ENCODE peak calls at places on chromosomes 1 and 21, in seven cellular contexts. H is H1, B is HCT116, Q is K562, X is HepG2, M is GM12878, J is SK-N-SH. K is an unnamed sample.

GRCh38 chr1:42953182-42954180 is 5.2 kb downstream of the SLC2A1 start:
- DNase-seq in M (no peak), J (peak; percentile 40), H (no peak), Q (no peak), X (no peak), B (no peak), K (no peak)

GRCh38 chr1:244436336-244437102 is 15.2 kb downstream of the ADSS2 start:
- DNase-seq in J (no peak), M (no peak), H (no peak), X (no peak), Q (no peak), B (no peak), K (no peak)

GRCh38 chr1:32321712-32322291 is 14.2 kb downstream of the MARCKSL1 start:
- DNase-seq in H (no peak), B (no peak), X (peak; percentile 86), Q (no peak), M (no peak), J (no peak), K (peak; percentile 25)

GRCh38 chr21:20998886-20999285 is 677 bp downstream of the NCAM2 start:
- DNase-seq in H (no peak), Q (no peak), B (no peak), M (no peak), J (no peak), X (no peak), K (no peak)

GRCh38 chr1:41285818-41286217 is 43.7 kb upstream of the SCMH1 start:
- DNase-seq in B (no peak), Q (no peak), M (no peak), H (no peak), J (no peak), X (no peak), K (no peak)

GRCh38 chr1:207516729-207517128 is 20.8 kb downstream of the CR1 start:
- DNase-seq in Q (no peak), H (no peak), B (no peak), X (no peak), J (no peak), M (no peak), K (no peak)

GRCh38 chr1:42334240-42335049 is 590 bp downstream of the FOXJ3 start:
- DNase-seq in M (no peak), Q (peak; percentile 77), B (peak; percentile 31), H (no peak), X (peak; percentile 65), J (peak; percentile 90), K (no peak)

GRCh38 chr1:24870551-24871195 is 59.4 kb downstream of the RUNX3 start:
- DNase-seq in M (no peak), X (no peak), B (no peak), Q (no peak), H (no peak), J (peak; percentile 59), K (no peak)

GRCh38 chr1:14476170-14476955 is 122.1 kb upstream of the KAZN start:
- DNase-seq in Q (no peak), H (no peak), B (no peak), M (no peak), X (no peak), J (no peak), K (no peak)

GRCh38 chr1:244751271-244751895 is 84.1 kb upstream of the COX20 start:
- DNase-seq in H (no peak), M (no peak), Q (no peak), J (no peak), X (no peak), B (no peak), K (no peak)

GRCh38 chr1:216457356-216457755 is 34.1 kb upstream of the USH2A start:
- DNase-seq in M (no peak), J (no peak), B (no peak), H (no peak), X (no peak), Q (no peak), K (no peak)

GRCh38 chr1:30034627-30035521 is 688.5 kb downstream of the MATN1 start:
- DNase-seq in J (peak; percentile 75), B (no peak), Q (no peak), H (no peak), M (no peak), X (no peak), K (no peak)

GRCh38 chr1:68495968-68496679 is 758 bp downstream of the DEPDC1 start:
- DNase-seq in X (peak; percentile 10), J (peak; percentile 23), B (peak; percentile 22), Q (peak; percentile 8), H (no peak), M (no peak), K (peak; percentile 10)

GRCh38 chr1:64539808-64540207 is 69.9 kb downstream of the CACHD1 start:
- DNase-seq in X (no peak), J (no peak), M (no peak), H (no peak), Q (no peak), B (no peak), K (no peak)

GRCh38 chr1:9302745-9303524 is 10.2 kb downstream of the SPSB1 start:
- DNase-seq in J (no peak), H (no peak), B (peak; percentile 75), M (no peak), X (no peak), Q (no peak), K (no peak)

GRCh38 chr1:32681501-32681900 is 21.1 kb downstream of the SYNC start:
- DNase-seq in Q (no peak), J (no peak), X (no peak), M (no peak), H (no peak), B (no peak), K (no peak)

GRCh38 chr1:242447682-242448081 is 76.8 kb downstream of the PLD5 start:
- DNase-seq in M (no peak), J (no peak), B (no peak), Q (no peak), X (no peak), H (peak; percentile 34), K (no peak)

GRCh38 chr1:115166531-115167091 is 77.3 kb upstream of the TSPAN2 start:
- DNase-seq in X (no peak), B (no peak), M (no peak), H (no peak), Q (no peak), J (no peak), K (no peak)

GRCh38 chr1:40627987-40628902 is 37.2 kb downstream of the RIMS3 start:
- DNase-seq in Q (no peak), M (peak; percentile 88), J (no peak), H (no peak), B (no peak), X (no peak), K (no peak)

GRCh38 chr1:47871799-47872353 is 125.3 kb downstream of the TRABD2B start:
- DNase-seq in Q (no peak), B (peak; percentile 23), H (no peak), X (peak; percentile 63), M (no peak), J (no peak), K (no peak)

GRCh38 chr1:47918257-47918867 is 78.8 kb downstream of the TRABD2B start:
- DNase-seq in X (peak; percentile 91), H (no peak), M (no peak), B (no peak), J (peak; percentile 59), Q (no peak), K (no peak)

GRCh38 chr1:175968486-175969182 is 225.2 kb upstream of the TNR start:
- DNase-seq in H (no peak), X (no peak), J (no peak), Q (no peak), B (no peak), M (no peak), K (no peak)
- TF ChIP-seq SIN3A in H (no peak), X (no peak), J (no peak), Q (no peak), B (no peak), M (no peak), K (no peak)

GRCh38 chr1:203915811-203916210 is 54.4 kb downstream of the SNRPE start:
- DNase-seq in H (no peak), B (no peak), J (no peak), Q (no peak), X (no peak), M (no peak), K (peak; percentile 77)
- H3K27me3 ChIP-seq in H (no peaks in the 10 kb centered on the region), B (no peaks in the 10 kb centered on the region), J (no peaks in the 10 kb centered on the region), Q (peaks cover 3% of the 10 kb centered on the region), X (no peaks in the 10 kb centered on the region), M (no peaks in the 10 kb centered on the region), K (no peaks in the 10 kb centered on the region)

DNA sequence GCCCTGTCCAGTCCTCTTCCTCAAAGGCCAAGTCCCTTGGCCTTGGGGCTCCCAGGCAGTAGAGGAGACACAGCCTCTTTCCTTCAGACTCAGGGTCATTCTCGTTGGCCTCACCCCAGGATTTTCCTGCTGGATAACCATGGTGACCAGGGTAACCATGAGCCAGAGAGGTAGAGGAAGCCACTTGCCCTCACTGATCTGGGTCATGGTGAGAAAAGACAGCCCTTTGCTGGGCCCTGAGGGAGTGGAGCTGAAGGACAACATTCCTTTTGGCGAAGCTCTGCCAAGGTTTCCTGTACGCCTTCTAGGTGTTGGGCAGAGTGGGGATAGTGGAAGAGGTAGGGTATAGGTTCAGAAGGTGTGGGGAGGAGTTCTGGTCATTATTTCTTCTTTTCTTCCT is 53.1 kb upstream of the WNT4 start:
- DNase-seq in M (no peak), X (no peak), B (no peak), J (no peak), Q (no peak), H (no peak), K (no peak)
- H3K4me3 ChIP-seq in M (no peak overlapping the region), X (no peak overlapping the region), B (no peak overlapping the region), J (no peak overlapping the region), Q (no peak overlapping the region), H (no peak overlapping the region), K (no peak overlapping the region)

GRCh38 chr1:56160916-56161315 is 418.4 kb downstream of the PLPP3 start:
- DNase-seq in H (no peak), M (no peak), B (no peak), J (no peak), X (no peak), Q (no peak), K (no peak)
- TF ChIP-seq SIN3A in H (no peak), M (no peak), B (no peak), J (no peak), X (no peak), Q (no peak), K (no peak)

GRCh38 chr21:45444385-45444784 is 39.4 kb downstream of the COL18A1 start:
- DNase-seq in J (no peak), H (no peak), X (no peak), Q (no peak), M (no peak), B (no peak), K (no peak)
- H3K27me3 ChIP-seq in J (no peaks in the 10 kb centered on the region), H (no peaks in the 10 kb centered on the region), X (no peaks in the 10 kb centered on the region), Q (no peaks in the 10 kb centered on the region), M (no peaks in the 10 kb centered on the region), B (no peaks in the 10 kb centered on the region), K (no peaks in the 10 kb centered on the region)

GRCh38 chr1:212567676-212568075 is 40.9 kb upstream of the ATF3 start:
- DNase-seq in J (no peak), X (no peak), Q (no peak), M (no peak), H (no peak), B (no peak), K (no peak)
- H3K4me3 ChIP-seq in J (no peak overlapping the region), X (no peak overlapping the region), Q (no peak overlapping the region), M (no peak overlapping the region), H (no peak overlapping the region), B (no peak overlapping the region), K (no peak overlapping the region)

DNA sequence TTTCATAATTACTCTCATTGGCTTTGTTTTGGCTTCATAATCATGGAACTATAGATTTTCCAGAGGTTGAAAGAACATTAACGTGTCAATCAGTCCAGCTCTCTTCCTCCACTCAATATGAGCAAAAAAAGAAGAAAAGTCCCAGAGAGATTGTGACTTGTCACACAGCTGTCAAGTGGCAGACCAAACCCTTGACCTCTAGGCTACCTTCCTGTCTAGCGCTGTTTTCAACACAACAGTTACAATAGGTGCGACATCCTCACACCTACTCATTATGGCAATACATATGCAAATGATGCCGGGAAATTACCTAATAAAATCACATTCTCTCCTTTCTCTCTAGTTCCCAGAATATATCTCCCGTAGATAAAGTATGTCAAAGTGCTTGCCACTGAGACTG is 1.1 kb downstream of the WARS2 start:
- DNase-seq in Q (no peak), M (peak; percentile 44), X (no peak), H (no peak), B (no peak), J (no peak), K (no peak)
- TF ChIP-seq SIN3A in Q (no peak), M (no peak), X (no peak), H (no peak), B (no peak), J (no peak), K (no peak)

K was measured in Panc1.